ENCODE peak calls at places on chromosome 3, in six cellular contexts. S is progenitor cell of endocrine pancreas; P is GOT3; Z is coronary artery; H is HEK293T; G is activated T-helper 1 cell treated with anti-CD3 and anti-CD28 coated beads, Interleukin-2, amount 50 U/mL, for 16 hours. Y is an unnamed sample.

GRCh38 chr3:107662586-107662985 is 139.8 kb downstream of the BBX start:
- DNase-seq in G (no peak), S (no peak), Z (no peak), H (no peak), P (no peak), Y (peak)

GRCh38 chr3:126971891-126972351 is 11.0 kb upstream of the PLXNA1 start:
- DNase-seq in G (no peak), S (no peak), P (no peak), Z (no peak), H (no peak), Y (peak)

GRCh38 chr3:165669502-165669901 is 167.7 kb downstream of the BCHE start:
- DNase-seq in H (no peak), S (no peak), Z (no peak), G (no peak), P (no peak), Y (no peak)

GRCh38 chr3:22887664-22888291 is 315.3 kb upstream of the UBE2E2 start:
- DNase-seq in S (no peak), P (no peak), H (peak), G (no peak), Z (no peak), Y (peak)

GRCh38 chr3:107208100-107208499 is 169.1 kb upstream of the CCDC54 start:
- DNase-seq in G (no peak), P (peak), Z (no peak), H (peak), S (no peak), Y (peak)

GRCh38 chr3:192906940-192907339 is 10.7 kb downstream of the MB21D2 start:
- DNase-seq in Z (no peak), P (no peak), G (no peak), H (no peak), S (no peak), Y (no peak)

GRCh38 chr3:69360690-69361089 is 25.2 kb downstream of the FRMD4B start:
- DNase-seq in Z (no peak), P (no peak), G (no peak), H (no peak), S (no peak), Y (no peak)

GRCh38 chr3:107375682-107376081 is 1.6 kb upstream of the CCDC54 start:
- DNase-seq in Z (no peak), H (no peak), G (no peak), P (no peak), S (no peak), Y (no peak)

GRCh38 chr3:150309557-150309956 is 98.5 kb upstream of the TSC22D2 start:
- DNase-seq in G (no peak), S (no peak), Z (no peak), H (no peak), P (no peak), Y (peak)

GRCh38 chr3:121985841-121986240 is 36.2 kb downstream of the ILDR1 start:
- DNase-seq in G (no peak), P (no peak), Z (no peak), H (no peak), S (no peak), Y (no peak)

GRCh38 chr3:128498901-128499530 is 6.0 kb upstream of the GATA2 start:
- DNase-seq in H (no peak), Z (no peak), G (no peak), P (no peak), S (no peak), Y (no peak)

GRCh38 chr3:13119471-13120220 is 46.4 kb upstream of the IQSEC1 start:
- DNase-seq in P (no peak), H (no peak), Z (no peak), G (no peak), S (no peak), Y (no peak)

GRCh38 chr3:139975592-139976360 is 40.8 kb downstream of the CLSTN2 start:
- DNase-seq in H (no peak), G (no peak), P (no peak), Z (no peak), S (no peak), Y (no peak)

GRCh38 chr3:168094580-168094876 is 1.2 kb downstream of the GOLIM4 start:
- DNase-seq in Z (peak), S (peak), G (no peak), H (no peak), P (no peak), Y (no peak)

GRCh38 chr3:124372784-124373183 is 357.5 kb upstream of the UMPS start:
- DNase-seq in P (no peak), H (no peak), Z (no peak), S (no peak), G (no peak), Y (no peak)

GRCh38 chr3:156816794-156817741 is 9.1 kb upstream of the LEKR1 start:
- DNase-seq in P (peak), H (peak), Z (peak), S (peak), G (peak), Y (peak)

GRCh38 chr3:194407423-194407822 is 8.4 kb upstream of the GP5 start:
- DNase-seq in Z (no peak), G (no peak), S (no peak), P (no peak), H (no peak), Y (peak)

Y was measured in GM23248.